ENCODE peak calls at places on chromosome 14, in eight cellular contexts. One of them, this sample, is unnamed.
A peak's percentile ranks its signal among the peaks of the same experiment; 100 is the strongest.

GRCh38 chr14:21703357-21704339 is 30.0 kb upstream of the OR4E1 start:
- DNase-seq in right atrium auricular region: no peak
- DNase-seq in psoas muscle: no peak
- DNase-seq in lung: no peak
- DNase-seq in tibial nerve: no peak
- DNase-seq in IMR-90: no peak
- DNase-seq in ovary: no peak
- DNase-seq in cardiac muscle cell: no peak
- DNase-seq in this sample: no peak

GRCh38 chr14:25381498-25381897 is 331.6 kb upstream of the STXBP6 start:
- DNase-seq in right atrium auricular region: no peak
- DNase-seq in psoas muscle: no peak
- DNase-seq in lung: no peak
- DNase-seq in tibial nerve: no peak
- DNase-seq in IMR-90: no peak
- DNase-seq in ovary: no peak
- DNase-seq in cardiac muscle cell: no peak
- DNase-seq in this sample: peak; percentile 45

GRCh38 chr14:22883191-22883976 is at the start of gene REM2:
- DNase-seq in right atrium auricular region: no peak
- DNase-seq in psoas muscle: no peak
- DNase-seq in lung: no peak
- DNase-seq in tibial nerve: no peak
- DNase-seq in IMR-90: no peak
- DNase-seq in ovary: no peak
- DNase-seq in cardiac muscle cell: peak; percentile 28
- DNase-seq in this sample: no peak

GRCh38 chr14:21093769-21094681 is 4.4 kb downstream of the ZNF219 start:
- DNase-seq in right atrium auricular region: no peak
- DNase-seq in psoas muscle: no peak
- DNase-seq in lung: no peak
- DNase-seq in tibial nerve: no peak
- DNase-seq in IMR-90: no peak
- DNase-seq in ovary: no peak
- DNase-seq in cardiac muscle cell: peak; percentile 75
- DNase-seq in this sample: peak; percentile 93

GRCh38 chr14:103207038-103207403 is 83.8 kb downstream of the TNFAIP2 start:
- DNase-seq in right atrium auricular region: peak; percentile 88
- DNase-seq in psoas muscle: peak; percentile 93
- DNase-seq in lung: peak; percentile 66
- DNase-seq in tibial nerve: peak; percentile 76
- DNase-seq in IMR-90: no peak
- DNase-seq in ovary: peak; percentile 93
- DNase-seq in cardiac muscle cell: peak; percentile 39
- DNase-seq in this sample: peak; percentile 80

GRCh38 chr14:89277229-89277628 is 139.8 kb downstream of the FOXN3 start:
- DNase-seq in right atrium auricular region: no peak
- DNase-seq in psoas muscle: no peak
- DNase-seq in lung: no peak
- DNase-seq in tibial nerve: no peak
- DNase-seq in IMR-90: no peak
- DNase-seq in ovary: no peak
- DNase-seq in cardiac muscle cell: no peak
- DNase-seq in this sample: no peak

GRCh38 chr14:96077983-96078686 is 39.0 kb downstream of the C14orf132 start:
- DNase-seq in right atrium auricular region: no peak
- DNase-seq in psoas muscle: no peak
- DNase-seq in lung: no peak
- DNase-seq in tibial nerve: no peak
- DNase-seq in IMR-90: no peak
- DNase-seq in ovary: no peak
- DNase-seq in cardiac muscle cell: no peak
- DNase-seq in this sample: no peak

GRCh38 chr14:66087231-66087630 is 398.9 kb upstream of the CCDC196 start:
- DNase-seq in right atrium auricular region: no peak
- DNase-seq in psoas muscle: no peak
- DNase-seq in lung: no peak
- DNase-seq in tibial nerve: no peak
- DNase-seq in IMR-90: no peak
- DNase-seq in ovary: no peak
- DNase-seq in cardiac muscle cell: no peak
- DNase-seq in this sample: no peak

GRCh38 chr14:59406454-59407245 is 58.5 kb downstream of the GPR135 start:
- DNase-seq in right atrium auricular region: no peak
- DNase-seq in psoas muscle: no peak
- DNase-seq in lung: no peak
- DNase-seq in tibial nerve: no peak
- DNase-seq in IMR-90: peak; percentile 59
- DNase-seq in ovary: no peak
- DNase-seq in cardiac muscle cell: no peak
- DNase-seq in this sample: no peak

GRCh38 chr14:77674931-77675330 is 32.9 kb downstream of the ALKBH1 start:
- DNase-seq in right atrium auricular region: no peak
- DNase-seq in psoas muscle: no peak
- DNase-seq in lung: no peak
- DNase-seq in tibial nerve: no peak
- DNase-seq in IMR-90: no peak
- DNase-seq in ovary: no peak
- DNase-seq in cardiac muscle cell: no peak
- DNase-seq in this sample: no peak

GRCh38 chr14:99560403-99560802 is 43.6 kb downstream of the CCDC85C start:
- DNase-seq in right atrium auricular region: no peak
- DNase-seq in psoas muscle: no peak
- DNase-seq in lung: no peak
- DNase-seq in tibial nerve: no peak
- DNase-seq in IMR-90: no peak
- DNase-seq in ovary: no peak
- DNase-seq in cardiac muscle cell: no peak
- DNase-seq in this sample: no peak

GRCh38 chr14:69043007-69043444 is 63.9 kb upstream of the ACTN1 start:
- DNase-seq in right atrium auricular region: no peak
- DNase-seq in psoas muscle: peak; percentile 44
- DNase-seq in lung: peak; percentile 41
- DNase-seq in tibial nerve: no peak
- DNase-seq in IMR-90: no peak
- DNase-seq in ovary: peak; percentile 56
- DNase-seq in cardiac muscle cell: no peak
- DNase-seq in this sample: no peak

GRCh38 chr14:96792581-96792980 is 4.6 kb upstream of the VRK1 start:
- DNase-seq in right atrium auricular region: no peak
- DNase-seq in psoas muscle: no peak
- DNase-seq in lung: no peak
- DNase-seq in tibial nerve: no peak
- DNase-seq in IMR-90: no peak
- DNase-seq in ovary: no peak
- DNase-seq in cardiac muscle cell: no peak
- DNase-seq in this sample: no peak

GRCh38 chr14:60651936-60652673 is 2.8 kb upstream of the SIX1 start:
- DNase-seq in right atrium auricular region: no peak
- DNase-seq in psoas muscle: no peak
- DNase-seq in lung: no peak
- DNase-seq in tibial nerve: no peak
- DNase-seq in IMR-90: peak; percentile 21
- DNase-seq in ovary: no peak
- DNase-seq in cardiac muscle cell: no peak
- DNase-seq in this sample: peak; percentile 81

GRCh38 chr14:89418976-89419375 is 1.9 kb upstream of the FOXN3 start:
- DNase-seq in right atrium auricular region: no peak
- DNase-seq in psoas muscle: no peak
- DNase-seq in lung: no peak
- DNase-seq in tibial nerve: no peak
- DNase-seq in IMR-90: no peak
- DNase-seq in ovary: no peak
- DNase-seq in cardiac muscle cell: no peak
- DNase-seq in this sample: no peak

GRCh38 chr14:46344327-46344937 is 307.1 kb downstream of the RPL10L start:
- DNase-seq in right atrium auricular region: no peak
- DNase-seq in psoas muscle: no peak
- DNase-seq in lung: no peak
- DNase-seq in tibial nerve: no peak
- DNase-seq in IMR-90: no peak
- DNase-seq in ovary: no peak
- DNase-seq in cardiac muscle cell: peak; percentile 33
- DNase-seq in this sample: peak; percentile 62

GRCh38 chr14:75427482-75428229 is at the start of gene JDP2:
- DNase-seq in right atrium auricular region: peak; percentile 96
- DNase-seq in psoas muscle: peak; percentile 95
- DNase-seq in lung: peak; percentile 96
- DNase-seq in tibial nerve: peak; percentile 90
- DNase-seq in IMR-90: peak; percentile 76
- DNase-seq in ovary: peak; percentile 94
- DNase-seq in cardiac muscle cell: peak; percentile 85
- DNase-seq in this sample: peak; percentile 92

GRCh38 chr14:66070542-66071319 is 415.4 kb upstream of the CCDC196 start:
- DNase-seq in right atrium auricular region: no peak
- DNase-seq in psoas muscle: no peak
- DNase-seq in lung: no peak
- DNase-seq in tibial nerve: no peak
- DNase-seq in IMR-90: no peak
- DNase-seq in ovary: no peak
- DNase-seq in cardiac muscle cell: peak; percentile 73
- DNase-seq in this sample: peak; percentile 97

GRCh38 chr14:54567224-54567633 is 301 bp downstream of the SAMD4A start:
- DNase-seq in right atrium auricular region: no peak
- DNase-seq in psoas muscle: no peak
- DNase-seq in lung: peak; percentile 37
- DNase-seq in tibial nerve: no peak
- DNase-seq in IMR-90: no peak
- DNase-seq in ovary: no peak
- DNase-seq in cardiac muscle cell: peak; percentile 63
- DNase-seq in this sample: peak; percentile 85

GRCh38 chr14:86999076-86999475 is 993.9 kb downstream of the GALC start:
- DNase-seq in right atrium auricular region: no peak
- DNase-seq in psoas muscle: no peak
- DNase-seq in lung: no peak
- DNase-seq in tibial nerve: no peak
- DNase-seq in IMR-90: peak; percentile 5
- DNase-seq in ovary: no peak
- DNase-seq in cardiac muscle cell: no peak
- DNase-seq in this sample: no peak

GRCh38 chr14:69246331-69246730 is 13.6 kb upstream of the GALNT16 start:
- DNase-seq in right atrium auricular region: no peak
- DNase-seq in psoas muscle: no peak
- DNase-seq in lung: no peak
- DNase-seq in tibial nerve: no peak
- DNase-seq in IMR-90: no peak
- DNase-seq in ovary: no peak
- DNase-seq in cardiac muscle cell: no peak
- DNase-seq in this sample: no peak

GRCh38 chr14:106269451-106270204 is 743.2 kb downstream of the TMEM121 start:
- DNase-seq in right atrium auricular region: no peak
- DNase-seq in psoas muscle: no peak
- DNase-seq in lung: no peak
- DNase-seq in tibial nerve: no peak
- DNase-seq in IMR-90: no peak
- DNase-seq in ovary: no peak
- DNase-seq in cardiac muscle cell: no peak
- DNase-seq in this sample: no peak
- H3K4me1 ChIP-seq in right atrium auricular region: no peaks in the 10 kb centered on the region
- H3K4me1 ChIP-seq in psoas muscle: no peaks in the 10 kb centered on the region
- H3K4me1 ChIP-seq in lung: no peaks in the 10 kb centered on the region
- H3K4me1 ChIP-seq in tibial nerve: no peaks in the 10 kb centered on the region
- H3K4me1 ChIP-seq in IMR-90: no peaks in the 10 kb centered on the region
- H3K4me1 ChIP-seq in ovary: no peaks in the 10 kb centered on the region
- H3K4me1 ChIP-seq in cardiac muscle cell: no peaks in the 10 kb centered on the region
- H3K4me1 ChIP-seq in this sample: no peaks in the 10 kb centered on the region

GRCh38 chr14:39419272-39419671 is 13.0 kb downstream of the FBXO33 start:
- DNase-seq in right atrium auricular region: no peak
- DNase-seq in psoas muscle: no peak
- DNase-seq in lung: no peak
- DNase-seq in tibial nerve: no peak
- DNase-seq in IMR-90: no peak
- DNase-seq in ovary: no peak
- DNase-seq in cardiac muscle cell: no peak
- DNase-seq in this sample: no peak
- TF ChIP-seq CTCF in right atrium auricular region: no peak
- TF ChIP-seq CTCF in psoas muscle: no peak
- TF ChIP-seq CTCF in lung: no peak
- TF ChIP-seq CTCF in tibial nerve: no peak
- TF ChIP-seq CTCF in IMR-90: no peak
- TF ChIP-seq CTCF in ovary: no peak
- TF ChIP-seq CTCF in cardiac muscle cell: no peak
- TF ChIP-seq CTCF in this sample: peak; percentile 33

DNA sequence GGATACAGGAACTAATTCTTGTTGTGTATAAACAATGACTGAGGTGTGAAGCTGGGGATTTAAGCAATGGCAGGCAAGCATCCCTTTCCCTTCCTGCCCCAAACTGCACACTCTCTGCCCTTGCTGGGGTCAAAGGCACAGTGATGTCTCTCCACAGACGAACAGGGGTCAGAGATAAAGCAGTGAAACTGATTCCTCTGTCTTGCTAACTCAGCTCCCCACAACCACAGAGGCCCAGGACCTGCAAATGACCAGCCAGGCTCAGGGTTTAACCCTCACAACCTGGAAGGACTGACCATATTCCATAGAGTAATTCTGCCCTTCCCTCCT is 67.2 kb downstream of the CCDC88C start:
- DNase-seq in right atrium auricular region: no peak
- DNase-seq in psoas muscle: no peak
- DNase-seq in lung: no peak
- DNase-seq in tibial nerve: no peak
- DNase-seq in IMR-90: no peak
- DNase-seq in ovary: no peak
- DNase-seq in cardiac muscle cell: no peak
- DNase-seq in this sample: no peak
- H3K27ac ChIP-seq in right atrium auricular region: no peak overlapping the region
- H3K27ac ChIP-seq in psoas muscle: no peak overlapping the region
- H3K27ac ChIP-seq in lung: peak overlapping the region; percentile 54
- H3K27ac ChIP-seq in tibial nerve: no peak overlapping the region
- H3K27ac ChIP-seq in IMR-90: no peak overlapping the region
- H3K27ac ChIP-seq in ovary: no peak overlapping the region
- H3K27ac ChIP-seq in cardiac muscle cell: no peak overlapping the region
- H3K27ac ChIP-seq in this sample: no peak overlapping the region

GRCh38 chr14:102081231-102082080 is 5.4 kb downstream of the HSP90AA1 start:
- DNase-seq in right atrium auricular region: no peak
- DNase-seq in psoas muscle: no peak
- DNase-seq in lung: no peak
- DNase-seq in tibial nerve: no peak
- DNase-seq in IMR-90: no peak
- DNase-seq in ovary: no peak
- DNase-seq in cardiac muscle cell: no peak
- DNase-seq in this sample: no peak

GRCh38 chr14:102079700-102079979 is 7.2 kb downstream of the HSP90AA1 start:
- DNase-seq in right atrium auricular region: no peak
- DNase-seq in psoas muscle: no peak
- DNase-seq in lung: no peak
- DNase-seq in tibial nerve: no peak
- DNase-seq in IMR-90: no peak
- DNase-seq in ovary: no peak
- DNase-seq in cardiac muscle cell: no peak
- DNase-seq in this sample: no peak

GRCh38 chr14:102078344-102078743 is 8.5 kb downstream of the HSP90AA1 start:
- DNase-seq in right atrium auricular region: no peak
- DNase-seq in psoas muscle: no peak
- DNase-seq in lung: no peak
- DNase-seq in tibial nerve: no peak
- DNase-seq in IMR-90: no peak
- DNase-seq in ovary: no peak
- DNase-seq in cardiac muscle cell: no peak
- DNase-seq in this sample: no peak

GRCh38 chr14:102078840-102079699 is 7.8 kb downstream of the HSP90AA1 start:
- DNase-seq in right atrium auricular region: no peak
- DNase-seq in psoas muscle: no peak
- DNase-seq in lung: no peak
- DNase-seq in tibial nerve: no peak
- DNase-seq in IMR-90: no peak
- DNase-seq in ovary: no peak
- DNase-seq in cardiac muscle cell: no peak
- DNase-seq in this sample: no peak

GRCh38 chr14:102080183-102081080 is 6.4 kb downstream of the HSP90AA1 start:
- DNase-seq in right atrium auricular region: no peak
- DNase-seq in psoas muscle: no peak
- DNase-seq in lung: no peak
- DNase-seq in tibial nerve: no peak
- DNase-seq in IMR-90: no peak
- DNase-seq in ovary: no peak
- DNase-seq in cardiac muscle cell: no peak
- DNase-seq in this sample: no peak
- H3K4me1 ChIP-seq in right atrium auricular region: no peaks in the 10 kb centered on the region
- H3K4me1 ChIP-seq in psoas muscle: peaks cover 39% of the 10 kb centered on the region
- H3K4me1 ChIP-seq in lung: peaks cover 17% of the 10 kb centered on the region
- H3K4me1 ChIP-seq in tibial nerve: peaks cover 26% of the 10 kb centered on the region
- H3K4me1 ChIP-seq in IMR-90: peaks cover 3% of the 10 kb centered on the region
- H3K4me1 ChIP-seq in ovary: peaks cover 4% of the 10 kb centered on the region
- H3K4me1 ChIP-seq in cardiac muscle cell: peaks cover 17% of the 10 kb centered on the region
- H3K4me1 ChIP-seq in this sample: no peaks in the 10 kb centered on the region

This sample was measured in endodermal cell.